ENCODE peak calls at places on chromosomes 3 and 15, in nine cellular contexts. G, U, I, D, V, L, J, N and Q are unnamed samples.

GRCh38 chr3:9349321-9350117 is 13.3 kb upstream of the THUMPD3 start:
- DNase-seq in G (no peak), U (no peak), I (peak; percentile 55), D (no peak), V (no peak), L (no peak), J (no peak), N (peak; percentile 16), Q (no peak)

GRCh38 chr3:72722930-72723726 is 125.1 kb downstream of the SHQ1 start:
- DNase-seq in G (peak; percentile 38), U (no peak), I (peak; percentile 51), D (no peak), V (peak; percentile 54), L (no peak), J (no peak), N (no peak), Q (no peak)

GRCh38 chr3:74370342-74370741 is 244.1 kb downstream of the CNTN3 start:
- DNase-seq in G (no peak), U (no peak), I (no peak), D (no peak), V (no peak), L (no peak), J (no peak), N (no peak), Q (no peak)

GRCh38 chr15:41981373-41982132 is 9.2 kb upstream of the EHD4 start:
- DNase-seq in G (peak; percentile 36), U (peak; percentile 28), I (no peak), D (no peak), V (no peak), L (peak; percentile 35), J (no peak), N (no peak), Q (no peak)

GRCh38 chr15:40340038-40340739 is 550 bp downstream of the CCDC9B start:
- DNase-seq in G (peak; percentile 70), U (peak; percentile 92), I (peak; percentile 65), D (no peak), V (peak; percentile 76), L (peak; percentile 96), J (no peak), N (no peak), Q (no peak)

GRCh38 chr3:73540969-73541740 is 83.6 kb downstream of the PDZRN3 start:
- DNase-seq in G (no peak), U (no peak), I (no peak), D (no peak), V (no peak), L (no peak), J (no peak), N (no peak), Q (no peak)

GRCh38 chr3:189233225-189233858 is 61.6 kb downstream of the TPRG1 start:
- DNase-seq in G (peak; percentile 47), U (peak; percentile 47), I (peak; percentile 63), D (peak; percentile 58), V (peak; percentile 64), L (no peak), J (peak; percentile 36), N (peak; percentile 39), Q (no peak)

GRCh38 chr3:135995766-135996165 is 30.2 kb downstream of the PPP2R3A start:
- DNase-seq in G (no peak), U (no peak), I (no peak), D (no peak), V (no peak), L (no peak), J (no peak), N (no peak), Q (no peak)

GRCh38 chr3:61535826-61536225 is 25.5 kb upstream of the PTPRG start:
- DNase-seq in G (no peak), U (no peak), I (no peak), D (no peak), V (no peak), L (no peak), J (no peak), N (no peak), Q (no peak)
- TF ChIP-seq EP300 in G (no peak), U (no peak), I (no peak), D (no peak), V (no peak), L (no peak), J (no peak), N (no peak), Q (no peak)

GRCh38 chr15:78917888-78918287 is 27.0 kb downstream of the CTSH start:
- DNase-seq in G (no peak), U (no peak), I (no peak), D (no peak), V (no peak), L (no peak), J (no peak), N (no peak), Q (no peak)
- TF ChIP-seq EP300 in G (no peak), U (no peak), I (no peak), D (no peak), V (no peak), L (peak; percentile 41), J (no peak), N (no peak), Q (no peak)

GRCh38 chr3:101017048-101017447 is 23.8 kb upstream of the ABI3BP start:
- DNase-seq in G (no peak), U (no peak), I (no peak), D (no peak), V (no peak), L (no peak), J (no peak), N (no peak), Q (no peak)
- TF ChIP-seq EP300 in G (no peak), U (no peak), I (no peak), D (no peak), V (no peak), L (no peak), J (no peak), N (no peak), Q (no peak)

GRCh38 chr3:11155341-11156025 is 1.2 kb downstream of the HRH1 start:
- DNase-seq in G (peak; percentile 43), U (peak; percentile 85), I (peak; percentile 64), D (peak; percentile 87), V (peak; percentile 74), L (peak; percentile 92), J (peak; percentile 62), N (peak; percentile 24), Q (no peak)
- TF ChIP-seq EP300 in G (no peak), U (no peak), I (no peak), D (no peak), V (no peak), L (no peak), J (no peak), N (no peak), Q (no peak)

DNA sequence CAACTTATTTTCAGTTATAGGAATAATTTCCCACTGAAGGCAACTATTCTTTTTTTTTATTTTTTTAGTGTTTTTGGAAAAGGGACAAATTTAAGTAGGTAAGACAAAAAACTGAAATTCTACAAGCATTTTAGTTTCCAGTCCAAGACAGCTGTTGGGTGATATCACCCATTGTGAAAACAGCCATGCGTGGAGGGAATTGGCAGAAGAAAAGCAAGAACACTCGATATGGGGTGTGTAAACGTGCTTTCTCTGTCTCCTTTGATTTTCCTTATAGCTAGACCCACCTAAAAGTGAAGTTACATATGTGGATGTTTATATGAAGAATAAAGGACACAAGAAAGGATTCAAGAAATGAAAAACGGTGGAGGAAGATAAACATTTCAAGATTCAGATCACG is 268.8 kb upstream of the ADAMTS9 start:
- DNase-seq in G (no peak), U (no peak), I (no peak), D (no peak), V (no peak), L (no peak), J (no peak), N (no peak), Q (no peak)
- TF ChIP-seq EP300 in G (no peak), U (no peak), I (no peak), D (no peak), V (no peak), L (no peak), J (no peak), N (no peak), Q (no peak)

GRCh38 chr3:153028336-153028735 is 133.7 kb upstream of the RAP2B start:
- DNase-seq in G (no peak), U (no peak), I (no peak), D (no peak), V (no peak), L (no peak), J (no peak), N (no peak), Q (no peak)
- TF ChIP-seq EP300 in G (no peak), U (no peak), I (no peak), D (no peak), V (no peak), L (no peak), J (no peak), N (no peak), Q (no peak)

DNA sequence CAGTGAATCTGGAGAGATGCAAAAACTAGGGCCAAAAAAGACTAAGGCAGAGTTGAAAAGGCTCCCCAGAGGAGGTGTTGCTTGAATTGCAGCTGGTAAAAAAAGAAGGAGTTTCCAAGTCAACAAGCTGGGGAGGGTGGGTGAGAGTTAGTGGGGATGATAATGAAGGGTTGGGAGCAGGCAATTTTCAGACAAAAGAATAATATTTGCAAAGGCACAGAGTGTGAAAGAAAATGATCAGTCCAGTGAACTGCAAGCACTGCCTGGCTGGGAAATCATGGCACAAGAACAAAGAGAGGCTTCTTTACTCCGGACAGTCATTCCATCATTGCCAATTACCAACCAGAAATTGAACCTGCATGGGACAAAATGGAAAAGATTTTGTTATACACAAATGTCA is 42.2 kb downstream of the C3orf85 start:
- DNase-seq in G (no peak), U (no peak), I (no peak), D (no peak), V (no peak), L (no peak), J (no peak), N (no peak), Q (no peak)
- TF ChIP-seq EP300 in G (no peak), U (no peak), I (no peak), D (no peak), V (no peak), L (no peak), J (no peak), N (no peak), Q (no peak)

GRCh38 chr3:128033102-128033501 is 19.1 kb upstream of the SEC61A1 start:
- DNase-seq in G (no peak), U (no peak), I (no peak), D (no peak), V (no peak), L (no peak), J (no peak), N (no peak), Q (peak; percentile 29)
- TF ChIP-seq EP300 in G (no peak), U (no peak), I (no peak), D (no peak), V (no peak), L (no peak), J (no peak), N (no peak), Q (no peak)

GRCh38 chr3:52055537-52056351 is 627 bp downstream of the DUSP7 start:
- DNase-seq in G (peak; percentile 49), U (peak; percentile 68), I (no peak), D (peak; percentile 23), V (peak; percentile 36), L (peak; percentile 75), J (no peak), N (peak; percentile 40), Q (no peak)
- TF ChIP-seq EP300 in G (no peak), U (no peak), I (no peak), D (no peak), V (no peak), L (no peak), J (no peak), N (no peak), Q (no peak)

GRCh38 chr3:190384241-190384863 is 3.6 kb upstream of the CLDN16 start:
- DNase-seq in G (peak; percentile 49), U (no peak), I (peak; percentile 68), D (peak; percentile 58), V (peak; percentile 46), L (no peak), J (no peak), N (peak; percentile 83), Q (no peak)
- TF ChIP-seq EP300 in G (no peak), U (no peak), I (no peak), D (no peak), V (no peak), L (no peak), J (no peak), N (no peak), Q (no peak)